ENCODE peak calls at places on chromosomes 2 and 18, in nine cellular contexts. One of them, this sample, is unnamed.
A peak's percentile ranks its signal among the peaks of the same experiment; 100 is the strongest.

GRCh38 chr2:158464426-158465281 is 7.9 kb downstream of the PKP4 start:
- DNase-seq in IMR-90: peak; percentile 16
- DNase-seq in mesendoderm: no peak
- DNase-seq in GM23248: peak; percentile 35
- DNase-seq in A549: peak; percentile 29
- DNase-seq in MM.1S: peak; percentile 35
- DNase-seq in mammary epithelial cell: no peak
- DNase-seq in mesenchymal stem cell: peak; percentile 17
- DNase-seq in HCT116: no peak
- DNase-seq in this sample: peak; percentile 15

GRCh38 chr2:203681978-203682377 is 24.5 kb upstream of the CD28 start:
- DNase-seq in IMR-90: no peak
- DNase-seq in mesendoderm: no peak
- DNase-seq in GM23248: peak; percentile 73
- DNase-seq in A549: no peak
- DNase-seq in MM.1S: no peak
- DNase-seq in mammary epithelial cell: peak; percentile 71
- DNase-seq in mesenchymal stem cell: no peak
- DNase-seq in HCT116: no peak
- DNase-seq in this sample: no peak

GRCh38 chr18:29780814-29781213 is 1261.7 kb downstream of the DSC3 start:
- DNase-seq in IMR-90: no peak
- DNase-seq in mesendoderm: peak; percentile 8
- DNase-seq in GM23248: no peak
- DNase-seq in A549: no peak
- DNase-seq in MM.1S: no peak
- DNase-seq in mammary epithelial cell: no peak
- DNase-seq in mesenchymal stem cell: no peak
- DNase-seq in HCT116: no peak
- DNase-seq in this sample: no peak

GRCh38 chr2:216665240-216665639 is 30.1 kb downstream of the IGFBP5 start:
- DNase-seq in IMR-90: no peak
- DNase-seq in mesendoderm: peak; percentile 88
- DNase-seq in GM23248: peak; percentile 48
- DNase-seq in A549: no peak
- DNase-seq in MM.1S: no peak
- DNase-seq in mammary epithelial cell: peak; percentile 86
- DNase-seq in mesenchymal stem cell: no peak
- DNase-seq in HCT116: no peak
- DNase-seq in this sample: peak; percentile 66

GRCh38 chr2:157897106-157897971 is 21.2 kb upstream of the ACVR1 start:
- DNase-seq in IMR-90: no peak
- DNase-seq in mesendoderm: no peak
- DNase-seq in GM23248: no peak
- DNase-seq in A549: no peak
- DNase-seq in MM.1S: peak; percentile 79
- DNase-seq in mammary epithelial cell: no peak
- DNase-seq in mesenchymal stem cell: no peak
- DNase-seq in HCT116: no peak
- DNase-seq in this sample: no peak

GRCh38 chr2:18790465-18791171 is 201.2 kb upstream of the NT5C1B start:
- DNase-seq in IMR-90: no peak
- DNase-seq in mesendoderm: no peak
- DNase-seq in GM23248: no peak
- DNase-seq in A549: no peak
- DNase-seq in MM.1S: no peak
- DNase-seq in mammary epithelial cell: no peak
- DNase-seq in mesenchymal stem cell: peak; percentile 4
- DNase-seq in HCT116: no peak
- DNase-seq in this sample: no peak

GRCh38 chr2:42523341-42523740 is 29.6 kb upstream of the KCNG3 start:
- DNase-seq in IMR-90: no peak
- DNase-seq in mesendoderm: no peak
- DNase-seq in GM23248: no peak
- DNase-seq in A549: no peak
- DNase-seq in MM.1S: no peak
- DNase-seq in mammary epithelial cell: no peak
- DNase-seq in mesenchymal stem cell: no peak
- DNase-seq in HCT116: no peak
- DNase-seq in this sample: no peak

GRCh38 chr2:149383340-149383739 is 53.0 kb downstream of the LYPD6 start:
- DNase-seq in IMR-90: peak; percentile 75
- DNase-seq in mesendoderm: no peak
- DNase-seq in GM23248: peak; percentile 92
- DNase-seq in A549: no peak
- DNase-seq in MM.1S: no peak
- DNase-seq in mammary epithelial cell: peak; percentile 62
- DNase-seq in mesenchymal stem cell: peak; percentile 80
- DNase-seq in HCT116: no peak
- DNase-seq in this sample: no peak

GRCh38 chr2:289362-290089 is 1.6 kb upstream of the ALKAL2 start:
- DNase-seq in IMR-90: peak; percentile 11
- DNase-seq in mesendoderm: peak; percentile 31
- DNase-seq in GM23248: peak; percentile 45
- DNase-seq in A549: peak; percentile 25
- DNase-seq in MM.1S: no peak
- DNase-seq in mammary epithelial cell: peak; percentile 28
- DNase-seq in mesenchymal stem cell: peak; percentile 35
- DNase-seq in HCT116: no peak
- DNase-seq in this sample: peak; percentile 23

GRCh38 chr2:130728007-130728454 is 839 bp upstream of the GPR148 start:
- DNase-seq in IMR-90: no peak
- DNase-seq in mesendoderm: peak; percentile 51
- DNase-seq in GM23248: peak; percentile 17
- DNase-seq in A549: peak; percentile 15
- DNase-seq in MM.1S: peak; percentile 10
- DNase-seq in mammary epithelial cell: no peak
- DNase-seq in mesenchymal stem cell: no peak
- DNase-seq in HCT116: no peak
- DNase-seq in this sample: peak; percentile 54

GRCh38 chr2:158495175-158495574 is 38.4 kb downstream of the PKP4 start:
- DNase-seq in IMR-90: peak; percentile 74
- DNase-seq in mesendoderm: no peak
- DNase-seq in GM23248: peak; percentile 82
- DNase-seq in A549: no peak
- DNase-seq in MM.1S: no peak
- DNase-seq in mammary epithelial cell: no peak
- DNase-seq in mesenchymal stem cell: no peak
- DNase-seq in HCT116: no peak
- DNase-seq in this sample: no peak

GRCh38 chr2:37370666-37371065 is 26.2 kb downstream of the QPCT start:
- DNase-seq in IMR-90: no peak
- DNase-seq in mesendoderm: no peak
- DNase-seq in GM23248: no peak
- DNase-seq in A549: no peak
- DNase-seq in MM.1S: no peak
- DNase-seq in mammary epithelial cell: no peak
- DNase-seq in mesenchymal stem cell: no peak
- DNase-seq in HCT116: no peak
- DNase-seq in this sample: no peak

GRCh38 chr2:113198790-113199612 is 25.2 kb downstream of the PSD4 start:
- DNase-seq in IMR-90: peak; percentile 47
- DNase-seq in mesendoderm: peak; percentile 89
- DNase-seq in GM23248: peak; percentile 91
- DNase-seq in A549: peak; percentile 90
- DNase-seq in MM.1S: peak; percentile 56
- DNase-seq in mammary epithelial cell: peak; percentile 89
- DNase-seq in mesenchymal stem cell: peak; percentile 72
- DNase-seq in HCT116: peak; percentile 71
- DNase-seq in this sample: peak; percentile 93

GRCh38 chr2:164655750-164656149 is 34.5 kb upstream of the GRB14 start:
- DNase-seq in IMR-90: no peak
- DNase-seq in mesendoderm: peak; percentile 14
- DNase-seq in GM23248: peak; percentile 51
- DNase-seq in A549: peak; percentile 39
- DNase-seq in MM.1S: peak; percentile 38
- DNase-seq in mammary epithelial cell: no peak
- DNase-seq in mesenchymal stem cell: no peak
- DNase-seq in HCT116: no peak
- DNase-seq in this sample: no peak

GRCh38 chr2:20544093-20544747 is 97.3 kb downstream of the RHOB start:
- DNase-seq in IMR-90: no peak
- DNase-seq in mesendoderm: no peak
- DNase-seq in GM23248: no peak
- DNase-seq in A549: no peak
- DNase-seq in MM.1S: no peak
- DNase-seq in mammary epithelial cell: no peak
- DNase-seq in mesenchymal stem cell: no peak
- DNase-seq in HCT116: no peak
- DNase-seq in this sample: no peak

GRCh38 chr2:105464325-105464724 is 65.5 kb upstream of the FHL2 start:
- DNase-seq in IMR-90: no peak
- DNase-seq in mesendoderm: no peak
- DNase-seq in GM23248: no peak
- DNase-seq in A549: no peak
- DNase-seq in MM.1S: no peak
- DNase-seq in mammary epithelial cell: no peak
- DNase-seq in mesenchymal stem cell: no peak
- DNase-seq in HCT116: no peak
- DNase-seq in this sample: no peak

GRCh38 chr2:105470979-105471378 is 72.1 kb upstream of the FHL2 start:
- DNase-seq in IMR-90: no peak
- DNase-seq in mesendoderm: peak; percentile 51
- DNase-seq in GM23248: no peak
- DNase-seq in A549: no peak
- DNase-seq in MM.1S: no peak
- DNase-seq in mammary epithelial cell: no peak
- DNase-seq in mesenchymal stem cell: no peak
- DNase-seq in HCT116: no peak
- DNase-seq in this sample: no peak

GRCh38 chr2:105469781-105470180 is 70.9 kb upstream of the FHL2 start:
- DNase-seq in IMR-90: no peak
- DNase-seq in mesendoderm: no peak
- DNase-seq in GM23248: no peak
- DNase-seq in A549: no peak
- DNase-seq in MM.1S: no peak
- DNase-seq in mammary epithelial cell: no peak
- DNase-seq in mesenchymal stem cell: no peak
- DNase-seq in HCT116: no peak
- DNase-seq in this sample: no peak

GRCh38 chr2:105473011-105473410 is 74.2 kb upstream of the FHL2 start:
- DNase-seq in IMR-90: no peak
- DNase-seq in mesendoderm: no peak
- DNase-seq in GM23248: no peak
- DNase-seq in A549: no peak
- DNase-seq in MM.1S: no peak
- DNase-seq in mammary epithelial cell: no peak
- DNase-seq in mesenchymal stem cell: no peak
- DNase-seq in HCT116: no peak
- DNase-seq in this sample: no peak

DNA sequence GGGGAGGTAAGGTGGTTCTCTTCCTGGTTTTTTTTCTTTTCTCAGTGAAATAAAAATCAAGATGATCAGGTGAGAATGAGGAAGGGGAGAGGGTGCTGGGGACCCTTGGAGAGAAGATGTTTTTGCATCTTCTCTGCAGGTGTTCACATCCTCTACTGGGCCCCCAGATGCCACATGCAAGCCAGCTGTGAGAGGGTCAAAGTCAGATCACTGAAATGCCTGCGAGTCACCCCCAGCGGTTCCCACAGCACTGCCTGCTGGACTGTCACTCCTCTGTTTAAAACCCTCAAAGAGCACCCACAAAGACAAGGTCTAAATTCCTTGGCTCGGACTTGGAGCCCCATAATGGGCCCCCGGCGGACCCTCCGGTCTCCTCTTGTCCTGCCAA is 69.8 kb upstream of the FHL2 start:
- DNase-seq in IMR-90: no peak
- DNase-seq in mesendoderm: no peak
- DNase-seq in GM23248: peak; percentile 30
- DNase-seq in A549: no peak
- DNase-seq in MM.1S: no peak
- DNase-seq in mammary epithelial cell: no peak
- DNase-seq in mesenchymal stem cell: no peak
- DNase-seq in HCT116: no peak
- DNase-seq in this sample: no peak
- H3K27ac ChIP-seq in IMR-90: no peak overlapping the region
- H3K27ac ChIP-seq in mesendoderm: no peak overlapping the region
- H3K27ac ChIP-seq in GM23248: no peak overlapping the region
- H3K27ac ChIP-seq in A549: no peak overlapping the region
- H3K27ac ChIP-seq in MM.1S: no peak overlapping the region
- H3K27ac ChIP-seq in mammary epithelial cell: no peak overlapping the region
- H3K27ac ChIP-seq in mesenchymal stem cell: no peak overlapping the region
- H3K27ac ChIP-seq in HCT116: no peak overlapping the region
- H3K27ac ChIP-seq in this sample: no peak overlapping the region

GRCh38 chr2:183269956-183270355 is 145.7 kb downstream of the NUP35 start:
- DNase-seq in IMR-90: no peak
- DNase-seq in mesendoderm: no peak
- DNase-seq in GM23248: no peak
- DNase-seq in A549: no peak
- DNase-seq in MM.1S: no peak
- DNase-seq in mammary epithelial cell: no peak
- DNase-seq in mesenchymal stem cell: no peak
- DNase-seq in HCT116: no peak
- DNase-seq in this sample: no peak
- H3K4me2 ChIP-seq in IMR-90: no peak overlapping the region
- H3K4me2 ChIP-seq in mesendoderm: no peak overlapping the region
- H3K4me2 ChIP-seq in GM23248: no peak overlapping the region
- H3K4me2 ChIP-seq in A549: no peak overlapping the region
- H3K4me2 ChIP-seq in MM.1S: no peak overlapping the region
- H3K4me2 ChIP-seq in mammary epithelial cell: peak overlapping the region; percentile 23
- H3K4me2 ChIP-seq in mesenchymal stem cell: no peak overlapping the region
- H3K4me2 ChIP-seq in HCT116: no peak overlapping the region
- H3K4me2 ChIP-seq in this sample: no peak overlapping the region

GRCh38 chr2:3296182-3296972 is 81.2 kb downstream of the EIPR1 start:
- DNase-seq in IMR-90: no peak
- DNase-seq in mesendoderm: no peak
- DNase-seq in GM23248: no peak
- DNase-seq in A549: no peak
- DNase-seq in MM.1S: no peak
- DNase-seq in mammary epithelial cell: no peak
- DNase-seq in mesenchymal stem cell: no peak
- DNase-seq in HCT116: no peak
- DNase-seq in this sample: no peak
- H3K27ac ChIP-seq in IMR-90: no peak overlapping the region
- H3K27ac ChIP-seq in mesendoderm: no peak overlapping the region
- H3K27ac ChIP-seq in GM23248: no peak overlapping the region
- H3K27ac ChIP-seq in A549: no peak overlapping the region
- H3K27ac ChIP-seq in MM.1S: no peak overlapping the region
- H3K27ac ChIP-seq in mammary epithelial cell: no peak overlapping the region
- H3K27ac ChIP-seq in mesenchymal stem cell: no peak overlapping the region
- H3K27ac ChIP-seq in HCT116: no peak overlapping the region
- H3K27ac ChIP-seq in this sample: no peak overlapping the region

DNA sequence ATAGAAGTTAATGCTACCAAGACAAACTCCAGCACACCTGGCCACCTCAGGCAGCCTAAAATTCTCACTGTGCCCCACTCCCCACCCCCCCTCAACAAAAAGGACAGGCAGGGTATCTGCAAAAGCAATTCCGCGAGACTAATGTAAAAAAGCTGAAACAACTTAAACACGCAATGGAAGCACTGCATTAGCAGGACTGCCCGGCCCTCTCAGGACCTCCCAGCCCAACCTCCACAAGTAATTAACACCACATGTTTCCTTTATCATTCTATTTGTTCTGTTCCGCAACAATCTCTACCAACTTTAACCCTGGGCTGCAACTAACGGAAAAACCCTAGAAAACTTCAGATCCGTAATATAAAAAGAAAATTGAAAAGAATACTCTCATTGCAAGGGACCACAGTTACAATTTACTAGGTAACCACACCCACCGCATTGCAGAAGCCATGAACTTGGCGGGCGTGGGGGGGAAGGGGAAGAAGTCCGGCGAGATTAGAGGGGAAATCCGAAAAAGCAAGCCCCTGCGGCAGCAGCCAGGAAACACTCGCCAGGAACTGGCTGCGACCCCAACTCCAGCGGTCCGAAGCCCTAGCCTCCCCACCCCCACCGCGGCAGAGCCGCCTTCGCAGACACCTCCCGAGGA is 1.3 kb downstream of the EPB41L3 start:
- DNase-seq in IMR-90: peak; percentile 26
- DNase-seq in mesendoderm: peak; percentile 73
- DNase-seq in GM23248: peak; percentile 55
- DNase-seq in A549: no peak
- DNase-seq in MM.1S: no peak
- DNase-seq in mammary epithelial cell: no peak
- DNase-seq in mesenchymal stem cell: no peak
- DNase-seq in HCT116: no peak
- DNase-seq in this sample: peak; percentile 23
- H3K4me2 ChIP-seq in IMR-90: peak overlapping the region; percentile 83
- H3K4me2 ChIP-seq in mesendoderm: peak overlapping the region; percentile 58
- H3K4me2 ChIP-seq in GM23248: peak overlapping the region; percentile 80
- H3K4me2 ChIP-seq in A549: peak overlapping the region; percentile 73
- H3K4me2 ChIP-seq in MM.1S: no peak overlapping the region
- H3K4me2 ChIP-seq in mammary epithelial cell: no peak overlapping the region
- H3K4me2 ChIP-seq in mesenchymal stem cell: peak overlapping the region; percentile 99
- H3K4me2 ChIP-seq in HCT116: no peak overlapping the region
- H3K4me2 ChIP-seq in this sample: peak overlapping the region; percentile 93

This sample was measured in hepatocyte.